ENCODE peak calls at places on chromosomes 16 and 17, in eight cellular contexts. V, Y, W, G, B, J, E and A are unnamed samples.

GRCh38 chr17:41772218-41772585 is 14.3 kb downstream of the JUP start:
- DNase-seq in V (no peak), Y (no peak), W (no peak), G (no peak), B (peak), J (no peak), E (no peak), A (no peak)

GRCh38 chr17:27733771-27734170 is 66.6 kb downstream of the NOS2 start:
- DNase-seq in V (no peak), Y (no peak), W (no peak), G (no peak), B (no peak), J (no peak), E (no peak), A (no peak)

GRCh38 chr16:49465661-49466528 is 92.3 kb downstream of the C16orf78 start:
- DNase-seq in V (no peak), Y (no peak), W (no peak), G (no peak), B (no peak), J (no peak), E (no peak), A (no peak)

GRCh38 chr16:81548551-81548900 is 103.9 kb downstream of the CMIP start:
- DNase-seq in V (no peak), Y (no peak), W (no peak), G (no peak), B (no peak), J (no peak), E (no peak), A (no peak)

GRCh38 chr17:58333396-58334207 is 5.0 kb upstream of the TSPOAP1 start:
- DNase-seq in V (no peak), Y (no peak), W (no peak), G (peak), B (peak), J (no peak), E (no peak), A (no peak)

GRCh38 chr17:35486920-35487727 is 38.6 kb upstream of the SLFN13 start:
- DNase-seq in V (peak), Y (peak), W (peak), G (peak), B (peak), J (peak), E (no peak), A (no peak)

GRCh38 chr17:45320931-45321461 is 4.2 kb upstream of the MAP3K14 start:
- DNase-seq in V (peak), Y (no peak), W (no peak), G (peak), B (peak), J (peak), E (no peak), A (peak)

GRCh38 chr16:66359012-66359411 is 7.5 kb upstream of the CDH5 start:
- DNase-seq in V (peak), Y (no peak), W (no peak), G (no peak), B (no peak), J (no peak), E (no peak), A (no peak)

GRCh38 chr17:79954281-79955166 is 81.1 kb downstream of the TBC1D16 start:
- DNase-seq in V (no peak), Y (no peak), W (no peak), G (no peak), B (peak), J (no peak), E (no peak), A (no peak)

GRCh38 chr16:5480796-5481195 is 383.2 kb upstream of the EEF2KMT start:
- DNase-seq in V (no peak), Y (no peak), W (no peak), G (no peak), B (no peak), J (no peak), E (no peak), A (no peak)